ENCODE peak calls at places on chromosome 4, in seven cellular contexts. J, F, Z, C, N, H and S are unnamed samples.
A peak's percentile ranks its signal among the peaks of the same experiment; 100 is the strongest.

GRCh38 chr4:127997534-127998388 is 32.6 kb downstream of the ABHD18 start:
- DNase-seq in J (no peak), F (peak; percentile 66), Z (peak; percentile 69), C (no peak), N (no peak), H (peak; percentile 61), S (peak; percentile 28)

GRCh38 chr4:160257324-160257723 is 1154.4 kb downstream of the RAPGEF2 start:
- DNase-seq in J (no peak), F (no peak), Z (peak; percentile 37), C (no peak), N (no peak), H (no peak), S (no peak)

GRCh38 chr4:128347930-128348660 is 60.5 kb upstream of the PGRMC2 start:
- DNase-seq in J (no peak), F (no peak), Z (peak; percentile 16), C (no peak), N (no peak), H (no peak), S (no peak)

GRCh38 chr4:142194905-142195304 is 558.5 kb downstream of the IL15 start:
- DNase-seq in J (no peak), F (no peak), Z (no peak), C (no peak), N (no peak), H (no peak), S (no peak)

GRCh38 chr4:38531126-38531737 is 132.8 kb upstream of the KLF3 start:
- DNase-seq in J (no peak), F (no peak), Z (no peak), C (peak; percentile 58), N (peak; percentile 7), H (peak; percentile 30), S (peak; percentile 58)

GRCh38 chr4:25818293-25819240 is 44.2 kb downstream of the SEL1L3 start:
- DNase-seq in J (no peak), F (no peak), Z (peak; percentile 68), C (no peak), N (no peak), H (no peak), S (no peak)

GRCh38 chr4:176676901-176677300 is 115.8 kb downstream of the VEGFC start:
- DNase-seq in J (no peak), F (no peak), Z (no peak), C (no peak), N (no peak), H (no peak), S (no peak)

GRCh38 chr4:152454398-152455011 is 81.4 kb downstream of the FBXW7 start:
- DNase-seq in J (no peak), F (peak; percentile 47), Z (peak; percentile 53), C (peak; percentile 17), N (peak; percentile 51), H (peak; percentile 38), S (peak; percentile 16)

GRCh38 chr4:88999392-88999791 is 57.6 kb downstream of the FAM13A start:
- DNase-seq in J (no peak), F (no peak), Z (no peak), C (no peak), N (no peak), H (no peak), S (no peak)

GRCh38 chr4:87375719-87376291 is 15.2 kb downstream of the HSD17B11 start:
- DNase-seq in J (peak; percentile 22), F (peak; percentile 45), Z (peak; percentile 62), C (peak; percentile 79), N (peak; percentile 47), H (peak; percentile 76), S (peak; percentile 45)

GRCh38 chr4:152162331-152162697 is 373.6 kb downstream of the FBXW7 start:
- DNase-seq in J (no peak), F (no peak), Z (peak; percentile 12), C (no peak), N (no peak), H (no peak), S (no peak)

GRCh38 chr4:185280608-185281007 is 71.2 kb downstream of the SNX25 start:
- DNase-seq in J (no peak), F (no peak), Z (no peak), C (no peak), N (no peak), H (no peak), S (no peak)

GRCh38 chr4:8435656-8436121 is 4.8 kb downstream of the ACOX3 start:
- DNase-seq in J (no peak), F (peak; percentile 77), Z (no peak), C (no peak), N (no peak), H (peak; percentile 18), S (peak; percentile 80)

GRCh38 chr4:74174421-74174820 is 16.5 kb downstream of the MTHFD2L start:
- DNase-seq in J (no peak), F (no peak), Z (no peak), C (no peak), N (no peak), H (no peak), S (no peak)

DNA sequence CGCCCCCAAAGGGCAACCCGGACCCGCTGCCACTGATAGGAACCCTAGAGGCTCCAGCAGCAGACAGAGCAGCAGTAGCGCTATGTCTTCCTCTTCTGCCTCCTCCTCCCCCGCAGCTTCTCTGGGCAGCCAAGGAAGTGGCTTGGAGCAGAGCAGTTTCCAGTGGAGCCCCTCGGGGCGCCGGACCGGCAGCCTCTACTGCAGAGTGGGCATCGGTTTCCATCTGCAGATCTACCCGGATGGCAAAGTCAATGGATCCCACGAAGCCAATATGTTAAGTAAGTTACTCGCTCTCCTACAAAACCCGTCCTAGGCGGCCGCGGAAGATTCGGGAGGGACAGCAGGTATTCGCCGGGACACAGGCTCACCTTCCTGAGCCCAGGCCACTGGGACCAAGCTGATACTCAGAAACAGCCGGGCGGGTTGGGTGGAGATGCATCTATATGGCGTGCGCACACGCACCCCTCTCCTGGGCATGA is 477 bp downstream of the FGF5 start:
- DNase-seq in J (no peak), F (no peak), Z (peak; percentile 30), C (peak; percentile 11), N (peak; percentile 59), H (peak; percentile 49), S (no peak)
- H3K4me3 ChIP-seq in J (no peak overlapping the region), F (no peak overlapping the region), Z (peak overlapping the region; percentile 88), C (peak overlapping the region; percentile 48), N (peak overlapping the region; percentile 87), H (peak overlapping the region; percentile 61), S (peak overlapping the region; percentile 44)

GRCh38 chr4:139629761-139630160 is 35.9 kb upstream of the MGST2 start:
- DNase-seq in J (no peak), F (no peak), Z (no peak), C (no peak), N (no peak), H (no peak), S (no peak)

GRCh38 chr4:139630991-139631390 is 34.6 kb upstream of the MGST2 start:
- DNase-seq in J (no peak), F (no peak), Z (no peak), C (no peak), N (no peak), H (peak; percentile 49), S (no peak)

GRCh38 chr4:139635966-139636365 is 29.7 kb upstream of the MGST2 start:
- DNase-seq in J (no peak), F (no peak), Z (peak; percentile 73), C (no peak), N (no peak), H (no peak), S (no peak)

GRCh38 chr4:139633661-139634060 is 32.0 kb upstream of the MGST2 start:
- DNase-seq in J (no peak), F (no peak), Z (peak; percentile 70), C (peak; percentile 49), N (no peak), H (peak; percentile 64), S (no peak)

DNA sequence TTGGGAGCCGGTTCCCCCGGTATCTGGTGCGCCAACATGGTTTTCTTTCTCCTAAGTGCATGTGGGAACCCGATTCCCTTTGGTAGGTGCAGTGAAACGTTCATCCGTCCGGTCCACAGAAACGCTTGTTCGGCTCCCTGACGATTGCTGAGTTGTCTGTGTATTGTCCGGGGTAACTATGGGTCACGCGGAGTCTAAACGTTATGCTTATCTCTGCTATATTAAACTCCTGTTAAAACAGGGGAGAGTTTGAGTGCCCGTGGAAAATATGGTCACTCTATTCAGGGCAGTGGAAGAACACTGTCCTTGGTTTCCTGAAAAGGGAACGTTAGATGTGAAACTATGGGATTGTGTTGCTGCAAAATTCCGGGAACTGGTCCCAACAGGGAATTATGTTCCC is 32.4 kb upstream of the MGST2 start:
- DNase-seq in J (no peak), F (no peak), Z (peak; percentile 11), C (no peak), N (no peak), H (no peak), S (no peak)
- TF ChIP-seq CTCF in J (no peak), F (no peak), Z (no peak), C (no peak), N (no peak), H (no peak), S (no peak)

GRCh38 chr4:136810626-136811025 is 721.7 kb downstream of the PCDH18 start:
- DNase-seq in J (no peak), F (no peak), Z (peak; percentile 35), C (no peak), N (no peak), H (no peak), S (no peak)
- H3K9me2 ChIP-seq in J (no peaks in the 10 kb centered on the region), F (no peaks in the 10 kb centered on the region), Z (no peaks in the 10 kb centered on the region), C (no peaks in the 10 kb centered on the region), N (no peaks in the 10 kb centered on the region), H (peaks cover 4% of the 10 kb centered on the region), S (no peaks in the 10 kb centered on the region)

GRCh38 chr4:183098080-183098722 is 856 bp upstream of the WWC2 start:
- DNase-seq in J (no peak), F (no peak), Z (peak; percentile 42), C (peak; percentile 78), N (peak; percentile 81), H (peak; percentile 66), S (peak; percentile 57)

GRCh38 chr4:183094393-183095198 is 4.5 kb upstream of the WWC2 start:
- DNase-seq in J (no peak), F (no peak), Z (peak; percentile 51), C (peak; percentile 40), N (no peak), H (no peak), S (no peak)

GRCh38 chr4:183095199-183095512 is 3.9 kb upstream of the WWC2 start:
- DNase-seq in J (no peak), F (no peak), Z (no peak), C (no peak), N (no peak), H (no peak), S (no peak)

GRCh38 chr4:183097251-183098079 is 1.6 kb upstream of the WWC2 start:
- DNase-seq in J (no peak), F (no peak), Z (no peak), C (no peak), N (no peak), H (peak; percentile 76), S (no peak)

GRCh38 chr4:183096276-183096965 is 2.6 kb upstream of the WWC2 start:
- DNase-seq in J (no peak), F (no peak), Z (no peak), C (no peak), N (no peak), H (no peak), S (no peak)
- H3K4me3 ChIP-seq in J (no peak overlapping the region), F (no peak overlapping the region), Z (no peak overlapping the region), C (no peak overlapping the region), N (no peak overlapping the region), H (peak overlapping the region; percentile 88), S (no peak overlapping the region)

DNA sequence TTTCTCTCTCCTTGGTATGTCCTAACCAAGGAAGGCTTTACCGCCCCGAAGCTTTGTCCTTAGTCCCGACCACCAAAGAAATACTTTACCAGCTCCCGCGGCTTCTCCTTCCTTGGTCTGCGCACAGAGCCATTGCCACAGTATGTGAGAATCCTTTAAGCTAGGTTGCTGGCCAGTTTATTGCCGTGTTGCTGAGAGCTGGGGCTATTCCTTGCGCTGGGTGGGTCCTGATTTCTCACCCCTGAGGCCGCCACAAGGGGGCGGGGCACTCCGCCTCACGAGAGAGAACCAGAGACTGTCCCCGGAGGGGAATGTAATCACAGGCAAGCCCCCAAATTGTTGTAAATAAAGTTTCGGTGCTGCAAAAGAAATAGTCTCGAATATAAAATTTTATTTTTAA is 331.0 kb upstream of the PCDH10 start:
- DNase-seq in J (no peak), F (no peak), Z (no peak), C (peak; percentile 31), N (peak; percentile 1), H (peak; percentile 81), S (no peak)
- TF ChIP-seq CTCF in J (no peak), F (peak; percentile 37), Z (peak; percentile 13), C (peak; percentile 30), N (peak; percentile 19), H (peak; percentile 78), S (no peak)